ENCODE peak calls at places on chromosomes 13 and 19, in nine cellular contexts. One of them, this sample, is unnamed.
A peak's percentile ranks its signal among the peaks of the same experiment; 100 is the strongest.

GRCh38 chr13:30290812-30291436 is 16.4 kb downstream of the KATNAL1 start:
- DNase-seq in NCI-H526 treated with DMSO at 0.1 percent for 48 hours: no peak
- DNase-seq in trophoblast cell: no peak
- DNase-seq in heart left ventricle: no peak
- DNase-seq in epithelial cell of esophagus: no peak
- DNase-seq in A172: no peak
- DNase-seq in GM10248: no peak
- DNase-seq in tibial nerve: no peak
- DNase-seq in lower leg skin: no peak
- DNase-seq in this sample: no peak

GRCh38 chr19:30335306-30335886 is 36.8 kb upstream of the ZNF536 start:
- DNase-seq in NCI-H526 treated with DMSO at 0.1 percent for 48 hours: no peak
- DNase-seq in trophoblast cell: no peak
- DNase-seq in heart left ventricle: no peak
- DNase-seq in epithelial cell of esophagus: no peak
- DNase-seq in A172: no peak
- DNase-seq in GM10248: no peak
- DNase-seq in tibial nerve: no peak
- DNase-seq in lower leg skin: no peak
- DNase-seq in this sample: peak; percentile 41

GRCh38 chr13:100240109-100240779 is 151.4 kb downstream of the PCCA start:
- DNase-seq in NCI-H526 treated with DMSO at 0.1 percent for 48 hours: no peak
- DNase-seq in trophoblast cell: no peak
- DNase-seq in heart left ventricle: no peak
- DNase-seq in epithelial cell of esophagus: no peak
- DNase-seq in A172: no peak
- DNase-seq in GM10248: no peak
- DNase-seq in tibial nerve: no peak
- DNase-seq in lower leg skin: no peak
- DNase-seq in this sample: no peak

GRCh38 chr13:88887045-88887662 is 1216.0 kb downstream of the SLITRK5 start:
- DNase-seq in NCI-H526 treated with DMSO at 0.1 percent for 48 hours: no peak
- DNase-seq in trophoblast cell: no peak
- DNase-seq in heart left ventricle: no peak
- DNase-seq in epithelial cell of esophagus: no peak
- DNase-seq in A172: no peak
- DNase-seq in GM10248: no peak
- DNase-seq in tibial nerve: no peak
- DNase-seq in lower leg skin: no peak
- DNase-seq in this sample: no peak

GRCh38 chr19:6811906-6812305 is 39.4 kb downstream of the VAV1 start:
- DNase-seq in NCI-H526 treated with DMSO at 0.1 percent for 48 hours: no peak
- DNase-seq in trophoblast cell: peak; percentile 18
- DNase-seq in heart left ventricle: no peak
- DNase-seq in epithelial cell of esophagus: peak; percentile 76
- DNase-seq in A172: peak; percentile 69
- DNase-seq in GM10248: no peak
- DNase-seq in tibial nerve: no peak
- DNase-seq in lower leg skin: no peak
- DNase-seq in this sample: no peak

GRCh38 chr19:23409392-23410048 is 14.2 kb upstream of the ZNF91 start:
- DNase-seq in NCI-H526 treated with DMSO at 0.1 percent for 48 hours: no peak
- DNase-seq in trophoblast cell: no peak
- DNase-seq in heart left ventricle: no peak
- DNase-seq in epithelial cell of esophagus: no peak
- DNase-seq in A172: no peak
- DNase-seq in GM10248: no peak
- DNase-seq in tibial nerve: no peak
- DNase-seq in lower leg skin: no peak
- DNase-seq in this sample: peak; percentile 34

GRCh38 chr19:16773259-16773658 is 53.6 kb downstream of the NWD1 start:
- DNase-seq in NCI-H526 treated with DMSO at 0.1 percent for 48 hours: no peak
- DNase-seq in trophoblast cell: no peak
- DNase-seq in heart left ventricle: no peak
- DNase-seq in epithelial cell of esophagus: peak; percentile 22
- DNase-seq in A172: no peak
- DNase-seq in GM10248: peak; percentile 20
- DNase-seq in tibial nerve: no peak
- DNase-seq in lower leg skin: no peak
- DNase-seq in this sample: no peak

GRCh38 chr19:39401549-39402416 is 4.9 kb upstream of the ZFP36 start:
- DNase-seq in NCI-H526 treated with DMSO at 0.1 percent for 48 hours: no peak
- DNase-seq in trophoblast cell: peak; percentile 83
- DNase-seq in heart left ventricle: peak; percentile 41
- DNase-seq in epithelial cell of esophagus: peak; percentile 98
- DNase-seq in A172: peak; percentile 90
- DNase-seq in GM10248: peak; percentile 67
- DNase-seq in tibial nerve: no peak
- DNase-seq in lower leg skin: peak; percentile 68
- DNase-seq in this sample: peak; percentile 95

GRCh38 chr13:67803118-67803517 is 573.0 kb upstream of the PCDH9 start:
- DNase-seq in NCI-H526 treated with DMSO at 0.1 percent for 48 hours: no peak
- DNase-seq in trophoblast cell: no peak
- DNase-seq in heart left ventricle: no peak
- DNase-seq in epithelial cell of esophagus: no peak
- DNase-seq in A172: no peak
- DNase-seq in GM10248: no peak
- DNase-seq in tibial nerve: no peak
- DNase-seq in lower leg skin: no peak
- DNase-seq in this sample: no peak

GRCh38 chr13:99355267-99356215 is 48.3 kb upstream of the GPR183 start:
- DNase-seq in NCI-H526 treated with DMSO at 0.1 percent for 48 hours: no peak
- DNase-seq in trophoblast cell: peak; percentile 65
- DNase-seq in heart left ventricle: no peak
- DNase-seq in epithelial cell of esophagus: no peak
- DNase-seq in A172: no peak
- DNase-seq in GM10248: no peak
- DNase-seq in tibial nerve: no peak
- DNase-seq in lower leg skin: peak; percentile 13
- DNase-seq in this sample: no peak

GRCh38 chr19:49973987-49974386 is 13.0 kb upstream of the SIGLEC11 start:
- DNase-seq in NCI-H526 treated with DMSO at 0.1 percent for 48 hours: no peak
- DNase-seq in trophoblast cell: no peak
- DNase-seq in heart left ventricle: no peak
- DNase-seq in epithelial cell of esophagus: no peak
- DNase-seq in A172: no peak
- DNase-seq in GM10248: no peak
- DNase-seq in tibial nerve: no peak
- DNase-seq in lower leg skin: peak; percentile 43
- DNase-seq in this sample: no peak

GRCh38 chr13:113393226-113393571 is 29.3 kb upstream of the GRTP1 start:
- DNase-seq in NCI-H526 treated with DMSO at 0.1 percent for 48 hours: no peak
- DNase-seq in trophoblast cell: no peak
- DNase-seq in heart left ventricle: peak; percentile 66
- DNase-seq in epithelial cell of esophagus: no peak
- DNase-seq in A172: no peak
- DNase-seq in GM10248: no peak
- DNase-seq in tibial nerve: peak; percentile 11
- DNase-seq in lower leg skin: no peak
- DNase-seq in this sample: peak; percentile 29

GRCh38 chr19:15466851-15467733 is 2.7 kb upstream of the RASAL3 start:
- DNase-seq in NCI-H526 treated with DMSO at 0.1 percent for 48 hours: no peak
- DNase-seq in trophoblast cell: no peak
- DNase-seq in heart left ventricle: no peak
- DNase-seq in epithelial cell of esophagus: peak; percentile 30
- DNase-seq in A172: peak; percentile 60
- DNase-seq in GM10248: no peak
- DNase-seq in tibial nerve: no peak
- DNase-seq in lower leg skin: no peak
- DNase-seq in this sample: no peak

GRCh38 chr13:23621316-23621645 is 51.1 kb downstream of the TNFRSF19 start:
- DNase-seq in NCI-H526 treated with DMSO at 0.1 percent for 48 hours: no peak
- DNase-seq in trophoblast cell: peak; percentile 40
- DNase-seq in heart left ventricle: no peak
- DNase-seq in epithelial cell of esophagus: peak; percentile 95
- DNase-seq in A172: peak; percentile 88
- DNase-seq in GM10248: no peak
- DNase-seq in tibial nerve: no peak
- DNase-seq in lower leg skin: no peak
- DNase-seq in this sample: no peak

GRCh38 chr13:30404207-30404606 is 18.1 kb upstream of the UBE2L5 start:
- DNase-seq in NCI-H526 treated with DMSO at 0.1 percent for 48 hours: no peak
- DNase-seq in trophoblast cell: no peak
- DNase-seq in heart left ventricle: no peak
- DNase-seq in epithelial cell of esophagus: no peak
- DNase-seq in A172: no peak
- DNase-seq in GM10248: no peak
- DNase-seq in tibial nerve: no peak
- DNase-seq in lower leg skin: no peak
- DNase-seq in this sample: no peak

GRCh38 chr19:3361384-3362216 is 4.8 kb upstream of the NFIC start:
- DNase-seq in NCI-H526 treated with DMSO at 0.1 percent for 48 hours: no peak
- DNase-seq in trophoblast cell: no peak
- DNase-seq in heart left ventricle: no peak
- DNase-seq in epithelial cell of esophagus: no peak
- DNase-seq in A172: no peak
- DNase-seq in GM10248: no peak
- DNase-seq in tibial nerve: no peak
- DNase-seq in lower leg skin: no peak
- DNase-seq in this sample: no peak

GRCh38 chr19:48102870-48103751 is 7.5 kb downstream of the PLA2G4C start:
- DNase-seq in NCI-H526 treated with DMSO at 0.1 percent for 48 hours: peak; percentile 54
- DNase-seq in trophoblast cell: no peak
- DNase-seq in heart left ventricle: no peak
- DNase-seq in epithelial cell of esophagus: peak; percentile 74
- DNase-seq in A172: peak; percentile 21
- DNase-seq in GM10248: no peak
- DNase-seq in tibial nerve: no peak
- DNase-seq in lower leg skin: no peak
- DNase-seq in this sample: no peak

GRCh38 chr13:27338207-27338606 is 67.6 kb downstream of the RASL11A start:
- DNase-seq in NCI-H526 treated with DMSO at 0.1 percent for 48 hours: no peak
- DNase-seq in trophoblast cell: no peak
- DNase-seq in heart left ventricle: no peak
- DNase-seq in epithelial cell of esophagus: no peak
- DNase-seq in A172: no peak
- DNase-seq in GM10248: no peak
- DNase-seq in tibial nerve: no peak
- DNase-seq in lower leg skin: no peak
- DNase-seq in this sample: no peak

GRCh38 chr13:90696254-90696653 is 651.2 kb upstream of the MIR17HG start:
- DNase-seq in NCI-H526 treated with DMSO at 0.1 percent for 48 hours: no peak
- DNase-seq in trophoblast cell: no peak
- DNase-seq in heart left ventricle: no peak
- DNase-seq in epithelial cell of esophagus: peak; percentile 81
- DNase-seq in A172: peak; percentile 79
- DNase-seq in GM10248: no peak
- DNase-seq in tibial nerve: no peak
- DNase-seq in lower leg skin: no peak
- DNase-seq in this sample: no peak

GRCh38 chr19:39246951-39247669 is 1.5 kb downstream of the IFNL4 start:
- DNase-seq in NCI-H526 treated with DMSO at 0.1 percent for 48 hours: peak; percentile 4
- DNase-seq in trophoblast cell: no peak
- DNase-seq in heart left ventricle: no peak
- DNase-seq in epithelial cell of esophagus: peak; percentile 20
- DNase-seq in A172: no peak
- DNase-seq in GM10248: no peak
- DNase-seq in tibial nerve: no peak
- DNase-seq in lower leg skin: no peak
- DNase-seq in this sample: peak; percentile 32

GRCh38 chr19:16814526-16815100 is 14.6 kb upstream of the SIN3B start:
- DNase-seq in NCI-H526 treated with DMSO at 0.1 percent for 48 hours: no peak
- DNase-seq in trophoblast cell: no peak
- DNase-seq in heart left ventricle: no peak
- DNase-seq in epithelial cell of esophagus: peak; percentile 56
- DNase-seq in A172: peak; percentile 35
- DNase-seq in GM10248: no peak
- DNase-seq in tibial nerve: no peak
- DNase-seq in lower leg skin: no peak
- DNase-seq in this sample: no peak

GRCh38 chr19:49875801-49876421 is 1.2 kb downstream of the AKT1S1 start:
- DNase-seq in NCI-H526 treated with DMSO at 0.1 percent for 48 hours: no peak
- DNase-seq in trophoblast cell: no peak
- DNase-seq in heart left ventricle: peak; percentile 70
- DNase-seq in epithelial cell of esophagus: peak; percentile 32
- DNase-seq in A172: no peak
- DNase-seq in GM10248: peak; percentile 63
- DNase-seq in tibial nerve: no peak
- DNase-seq in lower leg skin: peak; percentile 68
- DNase-seq in this sample: peak; percentile 51

GRCh38 chr13:20995245-20995829 is 66.0 kb downstream of the LATS2 start:
- DNase-seq in NCI-H526 treated with DMSO at 0.1 percent for 48 hours: no peak
- DNase-seq in trophoblast cell: no peak
- DNase-seq in heart left ventricle: no peak
- DNase-seq in epithelial cell of esophagus: peak; percentile 55
- DNase-seq in A172: no peak
- DNase-seq in GM10248: no peak
- DNase-seq in tibial nerve: no peak
- DNase-seq in lower leg skin: no peak
- DNase-seq in this sample: no peak

GRCh38 chr19:34408421-34408820 is 4.2 kb downstream of the PDCD2L start:
- DNase-seq in NCI-H526 treated with DMSO at 0.1 percent for 48 hours: no peak
- DNase-seq in trophoblast cell: no peak
- DNase-seq in heart left ventricle: no peak
- DNase-seq in epithelial cell of esophagus: no peak
- DNase-seq in A172: no peak
- DNase-seq in GM10248: no peak
- DNase-seq in tibial nerve: no peak
- DNase-seq in lower leg skin: no peak
- DNase-seq in this sample: no peak

GRCh38 chr19:48329167-48329891 is 4.0 kb downstream of the EMP3 start:
- DNase-seq in NCI-H526 treated with DMSO at 0.1 percent for 48 hours: no peak
- DNase-seq in trophoblast cell: no peak
- DNase-seq in heart left ventricle: no peak
- DNase-seq in epithelial cell of esophagus: peak; percentile 73
- DNase-seq in A172: no peak
- DNase-seq in GM10248: no peak
- DNase-seq in tibial nerve: no peak
- DNase-seq in lower leg skin: peak; percentile 43
- DNase-seq in this sample: no peak

GRCh38 chr19:16655727-16656126 is 4.2 kb downstream of the SMIM7 start:
- DNase-seq in NCI-H526 treated with DMSO at 0.1 percent for 48 hours: no peak
- DNase-seq in trophoblast cell: no peak
- DNase-seq in heart left ventricle: no peak
- DNase-seq in epithelial cell of esophagus: no peak
- DNase-seq in A172: no peak
- DNase-seq in GM10248: no peak
- DNase-seq in tibial nerve: no peak
- DNase-seq in lower leg skin: no peak
- DNase-seq in this sample: no peak

GRCh38 chr19:18128044-18128443 is 24.9 kb upstream of the PIK3R2 start:
- DNase-seq in NCI-H526 treated with DMSO at 0.1 percent for 48 hours: no peak
- DNase-seq in trophoblast cell: no peak
- DNase-seq in heart left ventricle: no peak
- DNase-seq in epithelial cell of esophagus: no peak
- DNase-seq in A172: peak; percentile 27
- DNase-seq in GM10248: no peak
- DNase-seq in tibial nerve: no peak
- DNase-seq in lower leg skin: no peak
- DNase-seq in this sample: no peak

GRCh38 chr19:11168568-11168967 is 13.0 kb upstream of the SPC24 start:
- DNase-seq in NCI-H526 treated with DMSO at 0.1 percent for 48 hours: no peak
- DNase-seq in trophoblast cell: peak; percentile 64
- DNase-seq in heart left ventricle: no peak
- DNase-seq in epithelial cell of esophagus: peak; percentile 97
- DNase-seq in A172: peak; percentile 98
- DNase-seq in GM10248: no peak
- DNase-seq in tibial nerve: no peak
- DNase-seq in lower leg skin: no peak
- DNase-seq in this sample: no peak

This sample was measured in Peyer's patch.